ENCODE peak calls at places on chromosomes 13 and 19, in nine cellular contexts. U is body of pancreas, J is IMR-90, K is Peyer's patch, V is cardiac muscle cell, I is colonic mucosa, D is GM12865, A is GM23338, O is NB4. E is an unnamed sample.

GRCh38 chr19:48962029-48962848 is 2.9 kb upstream of the FTL start:
- DNase-seq in K (peak), O (peak), D (peak), I (peak), J (no peak), U (peak), A (peak), V (peak), E (peak)

GRCh38 chr19:6765738-6766356 is 1.4 kb downstream of the SH2D3A start:
- DNase-seq in J (no peak), K (peak), I (peak), U (peak), A (peak), V (no peak), D (no peak), O (no peak), E (no peak)

GRCh38 chr19:21848706-21849105 is 12.7 kb upstream of the ZNF43 start:
- DNase-seq in O (no peak), I (no peak), K (no peak), D (no peak), A (no peak), U (no peak), V (peak), J (peak), E (no peak)

GRCh38 chr19:10339380-10339960 is at the start of gene ICAM3:
- DNase-seq in K (peak), J (no peak), D (peak), U (no peak), I (peak), V (no peak), O (peak), A (no peak), E (no peak)

GRCh38 chr13:85031771-85032170 is 767.4 kb downstream of the SLITRK6 start:
- DNase-seq in O (no peak), I (no peak), K (no peak), J (no peak), A (peak), D (no peak), U (no peak), V (no peak), E (no peak)

GRCh38 chr19:32886241-32886640 is 16.7 kb upstream of the SLC7A9 start:
- DNase-seq in I (no peak), J (no peak), V (no peak), K (no peak), O (no peak), D (no peak), U (no peak), A (no peak), E (no peak)

GRCh38 chr19:7549749-7550148 is 14.2 kb downstream of the PNPLA6 start:
- DNase-seq in O (no peak), K (no peak), J (no peak), I (no peak), V (no peak), D (no peak), A (no peak), U (no peak), E (no peak)

GRCh38 chr13:65856464-65856863 is 1373.7 kb downstream of the PCDH9 start:
- DNase-seq in U (no peak), K (no peak), O (no peak), J (peak), I (no peak), D (no peak), V (peak), A (no peak), E (peak)

GRCh38 chr13:64272681-64273080 is 2857.0 kb upstream of the PCDH20 start:
- DNase-seq in D (no peak), V (no peak), J (no peak), K (no peak), A (no peak), U (no peak), I (no peak), O (no peak), E (no peak)

GRCh38 chr19:4191044-4191443 is 8.6 kb downstream of the ANKRD24 start:
- DNase-seq in K (no peak), U (no peak), V (no peak), I (no peak), J (no peak), O (no peak), A (no peak), D (no peak), E (no peak)

GRCh38 chr19:30620354-30620753 is 248.2 kb downstream of the ZNF536 start:
- DNase-seq in K (no peak), A (no peak), I (no peak), O (no peak), U (no peak), J (no peak), V (no peak), D (no peak), E (no peak)

GRCh38 chr13:110777251-110777820 is 63.8 kb downstream of the ING1 start:
- DNase-seq in K (no peak), A (no peak), U (no peak), J (peak), V (no peak), I (no peak), D (no peak), O (no peak), E (no peak)

GRCh38 chr13:50127017-50127725 is 111.9 kb downstream of the KCNRG start:
- DNase-seq in A (peak), K (peak), V (peak), D (peak), O (no peak), J (peak), U (peak), I (peak), E (peak)

GRCh38 chr19:5060591-5061339 is 91.9 kb downstream of the KDM4B start:
- DNase-seq in V (no peak), O (no peak), K (no peak), U (no peak), J (no peak), I (no peak), A (no peak), D (no peak), E (peak)

GRCh38 chr13:39565036-39565949 is 37.7 kb downstream of the LHFPL6 start:
- DNase-seq in I (no peak), J (peak), D (no peak), O (no peak), A (peak), K (no peak), U (no peak), V (peak), E (peak)

GRCh38 chr13:106967391-106967790 is 399.5 kb upstream of the ARGLU1 start:
- DNase-seq in J (no peak), O (no peak), D (no peak), K (no peak), A (no peak), I (no peak), V (no peak), U (no peak), E (no peak)

GRCh38 chr13:98171806-98172569 is 5.1 kb downstream of the RNF113B start:
- DNase-seq in J (peak), U (peak), I (no peak), V (peak), D (no peak), A (no peak), O (no peak), K (no peak), E (peak)

GRCh38 chr13:99659234-99659633 is 158.0 kb downstream of the TM9SF2 start:
- DNase-seq in A (peak), J (no peak), I (peak), D (peak), V (no peak), O (no peak), U (no peak), K (no peak), E (no peak)

GRCh38 chr13:30364876-30365275 is 57.4 kb upstream of the UBE2L5 start:
- DNase-seq in O (no peak), K (no peak), A (peak), D (no peak), U (no peak), V (peak), J (peak), I (no peak), E (peak)

GRCh38 chr13:98405107-98405571 is 171.8 kb downstream of the STK24 start:
- DNase-seq in I (no peak), J (no peak), V (peak), O (no peak), A (peak), U (peak), K (no peak), D (no peak), E (no peak)

GRCh38 chr19:19420570-19421301 is 15.3 kb downstream of the GATAD2A start:
- DNase-seq in D (peak), J (no peak), O (no peak), U (no peak), V (no peak), A (no peak), K (no peak), I (no peak), E (no peak)

GRCh38 chr13:30567072-30567471 is 50.6 kb upstream of the USPL1 start:
- DNase-seq in V (no peak), U (no peak), I (no peak), O (no peak), K (no peak), D (no peak), J (no peak), A (no peak), E (no peak)

GRCh38 chr13:42272115-42272756 is at the start of gene AKAP11:
- DNase-seq in A (peak), U (peak), I (peak), J (peak), K (peak), V (peak), O (peak), D (no peak), E (peak)

GRCh38 chr13:26007774-26008173 is 44.0 kb downstream of the SHISA2 start:
- DNase-seq in O (no peak), U (no peak), K (no peak), V (no peak), I (no peak), D (no peak), J (no peak), A (no peak), E (no peak)

GRCh38 chr13:50760751-50761150 is 82.7 kb downstream of the DLEU7 start:
- DNase-seq in J (no peak), O (no peak), I (no peak), V (peak), K (no peak), D (no peak), A (no peak), U (no peak), E (no peak)

GRCh38 chr13:26551255-26551654 is 6.2 kb upstream of the WASF3 start:
- DNase-seq in O (no peak), I (no peak), D (no peak), J (peak), K (no peak), V (no peak), A (no peak), U (no peak), E (no peak)

GRCh38 chr13:84121456-84121855 is 239.2 kb upstream of the SLITRK1 start:
- DNase-seq in O (no peak), K (no peak), U (no peak), D (no peak), V (peak), I (no peak), J (no peak), A (no peak), E (no peak)

GRCh38 chr19:1041835-1042685 is 2.2 kb downstream of the ABCA7 start:
- DNase-seq in O (no peak), J (no peak), K (peak), I (peak), V (no peak), A (no peak), D (no peak), U (peak), E (peak)

GRCh38 chr13:110001622-110002275 is 215.4 kb upstream of the IRS2 start:
- DNase-seq in J (peak), K (no peak), O (no peak), V (peak), U (no peak), D (no peak), A (no peak), I (no peak), E (peak)

GRCh38 chr13:33452873-33453558 is 167.5 kb upstream of the STARD13 start:
- DNase-seq in O (no peak), K (no peak), J (no peak), V (no peak), I (no peak), U (no peak), A (no peak), D (no peak), E (peak)

GRCh38 chr13:114128624-114129522 is 3.5 kb downstream of the RASA3 start:
- DNase-seq in U (peak), A (no peak), D (peak), I (peak), K (peak), O (peak), V (peak), J (peak), E (peak)

GRCh38 chr19:17475541-17476115 is 5.3 kb downstream of the SLC27A1 start:
- DNase-seq in I (no peak), O (peak), U (peak), D (no peak), J (peak), K (no peak), A (no peak), V (peak), E (no peak)

GRCh38 chr13:40749327-40749726 is 21.7 kb downstream of the MRPS31 start:
- DNase-seq in O (no peak), D (no peak), J (no peak), I (no peak), V (no peak), U (no peak), K (no peak), A (no peak), E (no peak)
- TF ChIP-seq CTCF in O (no peak), D (no peak), J (peak), I (no peak), V (peak), U (no peak), K (no peak), A (no peak), E (peak)

DNA sequence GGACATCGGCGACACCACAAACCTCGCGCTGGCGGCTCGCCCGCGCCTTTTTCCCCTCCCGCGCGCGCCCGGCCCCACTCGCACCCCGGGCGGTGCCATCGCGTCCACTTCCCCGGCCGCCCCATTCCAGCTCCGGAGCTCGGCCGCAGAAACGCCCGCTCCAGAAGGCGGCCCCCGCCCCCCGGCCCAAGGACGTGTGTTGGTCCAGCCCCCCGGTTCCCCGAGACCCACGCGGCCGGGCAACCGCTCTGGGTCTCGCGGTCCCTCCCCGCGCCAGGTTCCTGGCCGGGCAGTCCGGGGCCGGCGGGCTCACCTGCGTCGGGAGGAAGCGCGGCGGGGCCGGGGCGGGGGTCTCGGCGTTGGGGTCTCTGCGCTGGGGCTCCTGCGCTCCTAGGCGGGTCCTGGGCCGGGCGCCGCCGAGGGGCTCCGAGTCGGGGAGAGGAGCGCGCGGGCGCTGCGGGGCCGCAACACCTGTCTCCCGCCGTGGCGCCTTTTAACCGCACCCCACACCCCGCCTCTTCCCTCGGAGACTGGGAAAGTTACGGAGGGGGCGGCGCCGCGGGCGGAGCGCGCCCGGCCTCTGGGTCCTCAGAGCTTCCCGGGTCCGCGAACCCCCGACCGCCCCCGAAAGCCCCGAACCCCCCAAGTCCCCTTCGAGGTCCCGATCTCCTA is at the start of gene GJB2:
- DNase-seq in O (no peak), J (no peak), U (peak), V (no peak), D (no peak), I (peak), A (peak), K (peak), E (no peak)
- H3K4me3 ChIP-seq in O (peak), J (peak), U (peak), V (peak), D (peak), I (peak), A (peak), K (peak), E (peak)

GRCh38 chr19:47097396-47098217 is 16.0 kb downstream of the ZC3H4 start:
- DNase-seq in J (no peak), V (no peak), D (no peak), A (no peak), U (no peak), I (peak), O (no peak), K (no peak), E (no peak)
- TF ChIP-seq CTCF in J (no peak), V (no peak), D (no peak), A (no peak), U (no peak), I (no peak), O (no peak), K (no peak), E (no peak)

GRCh38 chr19:15048885-15049541 is at the start of gene CASP14:
- DNase-seq in J (no peak), K (no peak), V (no peak), D (no peak), U (no peak), I (no peak), A (no peak), O (no peak), E (no peak)
- H3K4me3 ChIP-seq in J (no peak), K (no peak), V (no peak), D (no peak), U (no peak), I (no peak), A (no peak), O (no peak), E (no peak)

GRCh38 chr19:53365899-53366493 is 491 bp downstream of the ZNF525 start:
- DNase-seq in K (no peak), V (no peak), A (peak), U (peak), O (peak), D (peak), I (peak), J (no peak), E (no peak)

DNA sequence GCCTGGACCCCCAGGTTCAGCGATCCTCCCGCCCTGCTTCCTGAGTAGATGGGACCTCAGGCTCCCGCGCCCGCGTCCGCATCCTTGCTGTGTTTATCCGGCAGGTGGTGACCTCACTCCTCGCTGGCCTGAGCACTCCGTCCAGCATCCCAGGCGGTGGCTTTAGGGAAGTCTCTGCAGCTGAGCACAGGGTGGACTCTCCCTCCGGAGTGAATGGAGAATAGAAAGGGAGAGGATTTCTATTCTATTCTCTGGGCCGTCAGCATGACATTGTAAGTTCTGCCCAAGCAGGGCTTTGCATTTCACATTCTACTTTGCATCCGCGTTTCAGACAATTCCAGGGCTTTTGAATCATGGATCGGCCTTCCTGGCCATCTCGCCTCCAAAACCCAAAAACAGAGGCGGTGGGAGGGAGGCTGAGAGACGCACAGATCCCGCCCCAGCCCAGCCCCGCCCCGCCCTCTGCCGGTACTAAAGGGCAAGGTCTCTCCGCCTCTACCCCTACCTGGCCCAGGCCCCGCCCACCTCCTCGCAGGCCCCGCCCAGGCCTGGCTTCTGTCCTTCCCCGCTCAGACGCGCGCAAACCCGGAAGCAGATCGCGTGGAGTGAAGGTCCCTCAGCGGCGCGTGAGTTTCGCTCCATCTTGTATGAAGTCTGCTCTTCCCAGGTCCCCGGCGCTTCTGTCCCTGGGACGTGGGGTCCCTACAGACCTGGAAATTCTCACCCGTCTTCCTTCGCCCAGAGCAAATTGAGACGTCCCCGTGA is at the start of gene ZNF525:
- DNase-seq in J (peak), U (peak), D (peak), V (peak), A (peak), K (peak), O (peak), I (peak), E (peak)
- TF ChIP-seq CTCF in J (peak), U (no peak), D (peak), V (no peak), A (peak), K (peak), O (no peak), I (peak), E (no peak)

GRCh38 chr19:2212861-2213711 is 23.0 kb downstream of the PLEKHJ1 start:
- DNase-seq in O (no peak), K (peak), D (no peak), A (no peak), V (no peak), I (peak), J (no peak), U (no peak), E (no peak)

GRCh38 chr19:2216361-2217225 is 19.5 kb downstream of the PLEKHJ1 start:
- DNase-seq in A (no peak), V (no peak), I (no peak), K (no peak), J (no peak), O (no peak), U (no peak), D (no peak), E (no peak)

GRCh38 chr19:2214253-2214652 is 21.9 kb downstream of the PLEKHJ1 start:
- DNase-seq in O (no peak), I (no peak), J (no peak), A (no peak), U (no peak), V (no peak), K (no peak), D (no peak), E (no peak)

GRCh38 chr19:2213799-2214198 is 22.3 kb downstream of the PLEKHJ1 start:
- DNase-seq in A (no peak), J (no peak), V (no peak), I (no peak), O (peak), U (no peak), D (no peak), K (no peak), E (peak)

GRCh38 chr19:2215281-2215751 is 20.8 kb downstream of the PLEKHJ1 start:
- DNase-seq in A (peak), J (no peak), I (no peak), K (no peak), U (no peak), O (no peak), V (no peak), D (no peak), E (no peak)
- H3K4me3 ChIP-seq in A (no peak), J (no peak), I (no peak), K (no peak), U (no peak), O (no peak), V (no peak), D (no peak), E (no peak)

GRCh38 chr19:43527860-43528622 is 1.0 kb upstream of the ETHE1 start:
- DNase-seq in U (peak), O (peak), A (no peak), V (no peak), J (no peak), D (peak), K (peak), I (peak), E (peak)
- TF ChIP-seq CTCF in U (no peak), O (no peak), A (no peak), V (no peak), J (no peak), D (no peak), K (no peak), I (no peak), E (no peak)

DNA sequence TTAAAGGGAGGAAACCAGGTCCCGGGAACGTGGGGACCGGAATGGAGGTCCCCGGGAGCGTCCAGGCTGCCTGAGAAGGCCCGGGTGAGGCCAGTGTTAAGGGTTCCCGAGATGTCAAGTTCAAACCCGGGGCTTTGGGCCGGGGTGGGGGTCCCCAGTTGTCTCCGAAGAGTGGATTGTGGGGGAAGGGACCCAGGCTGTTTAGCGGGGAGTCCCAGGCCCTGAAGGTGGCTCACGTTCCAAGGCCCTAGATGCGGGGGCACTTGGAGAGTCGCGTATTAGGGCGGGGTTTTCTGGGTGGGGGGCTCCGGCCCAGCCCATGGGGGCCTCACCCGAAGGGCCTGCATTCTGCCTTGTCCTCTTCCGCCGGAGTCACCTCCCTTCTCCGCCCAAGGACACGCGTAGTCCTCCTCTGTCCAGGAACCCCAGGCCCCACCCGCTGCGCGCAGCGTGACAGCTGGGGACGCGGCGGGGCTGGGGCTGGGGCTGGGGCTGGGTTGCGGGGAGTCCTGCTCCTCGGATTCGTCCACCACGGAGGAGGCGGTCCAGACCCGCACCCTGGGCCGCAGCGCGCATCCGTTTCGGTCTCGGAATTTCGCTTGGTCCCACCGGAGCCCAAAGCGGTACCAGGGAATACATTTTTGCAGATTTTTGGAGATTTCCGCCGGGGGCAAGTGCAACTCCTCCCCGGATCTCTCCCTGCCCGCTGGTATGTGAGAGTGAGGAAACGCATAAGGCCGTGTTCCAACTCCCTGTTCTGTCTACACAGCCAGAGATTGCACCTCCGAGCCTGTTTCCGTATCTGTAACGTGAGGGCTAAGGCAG is at the start of gene COX7A1:
- DNase-seq in O (no peak), D (no peak), J (no peak), I (no peak), K (peak), U (peak), A (peak), V (peak), E (peak)
- H3K4me3 ChIP-seq in O (no peak), D (no peak), J (peak), I (peak), K (peak), U (peak), A (peak), V (no peak), E (peak)

E was measured in fibroblast of villous mesenchyme.